ENCODE peak calls at places on chromosomes 4 and X, in ten cellular contexts. N is foreskin fibroblast, U is cardiac muscle cell, M is ovary, S is astrocyte of the cerebellum, H is H9, A is right atrium auricular region, E is endothelial cell of umbilical vein, R is BJ, Z is GM12864. G is an unnamed sample.

GRCh38 chrX:103396186-103396585 is 19.8 kb downstream of the BEX3 start:
- DNase-seq in N (peak), U (peak), M (no peak), S (no peak), H (no peak), A (no peak), E (peak), R (no peak), Z (no peak), G (no peak)

GRCh38 chrX:47200385-47201150 is 6.9 kb downstream of the UBA1 start:
- DNase-seq in N (peak), U (peak), M (no peak), S (no peak), H (no peak), A (peak), E (no peak), R (peak), Z (no peak), G (no peak)

GRCh38 chrX:386768-387575 is at the start of gene PPP2R3B:
- DNase-seq in N (peak), U (peak), M (peak), S (peak), H (peak), A (peak), E (peak), R (peak), Z (peak), G (peak)

GRCh38 chr4:79652232-79652631 is 244.2 kb upstream of the GK2 start:
- DNase-seq in N (peak), U (peak), M (no peak), S (peak), H (no peak), A (no peak), E (peak), R (no peak), Z (no peak), G (no peak)

GRCh38 chr4:16032871-16033505 is 50.8 kb downstream of the PROM1 start:
- DNase-seq in N (no peak), U (no peak), M (no peak), S (no peak), H (peak), A (no peak), E (peak), R (no peak), Z (no peak), G (no peak)

GRCh38 chrX:5632061-5632614 is 596.5 kb downstream of the NLGN4X start:
- DNase-seq in N (no peak), U (no peak), M (no peak), S (no peak), H (no peak), A (no peak), E (no peak), R (no peak), Z (no peak), G (no peak)

GRCh38 chr4:86549163-86549788 is 44.8 kb upstream of the PTPN13 start:
- DNase-seq in N (peak), U (no peak), M (no peak), S (no peak), H (no peak), A (no peak), E (no peak), R (no peak), Z (no peak), G (no peak)

GRCh38 chr4:3520796-3521600 is 11.2 kb downstream of the LRPAP1 start:
- DNase-seq in N (no peak), U (no peak), M (peak), S (no peak), H (no peak), A (no peak), E (no peak), R (no peak), Z (no peak), G (no peak)

GRCh38 chrX:154019633-154020499 is at the start of gene IRAK1:
- DNase-seq in N (peak), U (peak), M (peak), S (no peak), H (no peak), A (no peak), E (peak), R (no peak), Z (no peak), G (peak)

GRCh38 chr4:14237911-14238310 is 610.4 kb upstream of the BOD1L1 start:
- DNase-seq in N (no peak), U (no peak), M (no peak), S (no peak), H (no peak), A (no peak), E (no peak), R (no peak), Z (no peak), G (no peak)

GRCh38 chr4:26175016-26175786 is 145.6 kb upstream of the RBPJ start:
- DNase-seq in N (no peak), U (no peak), M (no peak), S (no peak), H (no peak), A (no peak), E (no peak), R (no peak), Z (no peak), G (peak)

GRCh38 chrX:118571829-118572228 is 76.2 kb downstream of the DOCK11 start:
- DNase-seq in N (peak), U (peak), M (no peak), S (no peak), H (no peak), A (no peak), E (no peak), R (no peak), Z (no peak), G (no peak)

DNA sequence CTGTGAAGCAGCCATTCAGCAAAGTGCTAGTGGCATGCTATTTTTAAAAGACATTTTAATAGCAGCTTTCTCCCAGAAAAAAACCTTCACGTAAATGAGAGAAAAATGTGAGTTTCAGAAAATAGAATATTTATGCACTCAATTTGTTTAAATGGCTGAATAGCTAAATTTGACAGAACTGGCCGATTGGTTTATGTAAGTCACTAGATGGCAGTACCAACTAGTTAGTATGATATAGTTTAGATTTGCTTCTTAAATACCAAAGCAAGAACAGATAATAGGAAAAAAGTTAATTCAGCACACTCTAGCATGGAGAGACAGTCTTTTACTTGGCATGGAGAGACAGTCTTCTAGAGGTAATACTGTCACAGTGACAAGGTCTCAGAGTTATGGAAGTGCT is 250.1 kb downstream of the SNCA start:
- DNase-seq in N (no peak), U (peak), M (no peak), S (no peak), H (no peak), A (no peak), E (peak), R (no peak), Z (no peak), G (no peak)
- TF ChIP-seq CTCF in N (peak), U (peak), M (no peak), S (peak), H (peak), A (peak), E (no peak), R (peak), Z (no peak), G (no peak)

GRCh38 chr4:41258783-41259182 is 2.1 kb downstream of the UCHL1 start:
- DNase-seq in N (peak), U (peak), M (no peak), S (peak), H (peak), A (peak), E (peak), R (peak), Z (no peak), G (no peak)
- TF ChIP-seq CTCF in N (peak), U (peak), M (no peak), S (peak), H (peak), A (peak), E (peak), R (peak), Z (peak), G (no peak)

DNA sequence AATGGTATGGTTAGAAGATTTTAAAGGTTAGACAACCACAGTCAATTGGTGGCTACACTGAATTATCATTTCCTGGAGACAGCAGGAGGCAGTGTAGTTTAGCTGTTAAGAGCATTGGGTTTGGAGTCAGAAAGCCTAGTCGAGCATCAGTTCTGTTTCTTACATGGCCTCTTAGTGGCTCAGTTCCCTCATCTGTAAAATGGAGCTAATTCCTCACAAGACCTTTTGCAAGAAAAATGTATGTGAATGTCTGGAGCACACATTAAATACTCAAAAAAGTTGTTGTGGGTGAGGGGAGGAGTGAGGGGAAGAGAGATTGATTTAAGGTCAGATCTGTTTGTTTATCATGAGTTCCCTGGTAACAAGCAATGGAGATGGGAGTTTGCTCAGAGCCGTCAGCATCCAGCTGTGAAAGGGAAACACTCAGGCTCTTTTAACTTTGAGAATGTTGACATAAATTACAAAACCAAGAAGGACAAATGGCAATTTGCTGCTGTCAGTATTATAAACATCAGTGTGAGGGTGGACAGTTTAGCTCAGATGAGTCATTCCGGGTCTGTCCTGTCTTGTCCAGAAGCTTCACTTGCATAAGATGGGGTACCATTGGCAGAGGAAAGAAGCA is 98.2 kb upstream of the PGRMC2 start:
- DNase-seq in N (no peak), U (peak), M (no peak), S (no peak), H (no peak), A (no peak), E (peak), R (no peak), Z (no peak), G (no peak)
- TF ChIP-seq CTCF in N (peak), U (peak), M (no peak), S (no peak), H (no peak), A (peak), E (no peak), R (no peak), Z (peak), G (peak)

DNA sequence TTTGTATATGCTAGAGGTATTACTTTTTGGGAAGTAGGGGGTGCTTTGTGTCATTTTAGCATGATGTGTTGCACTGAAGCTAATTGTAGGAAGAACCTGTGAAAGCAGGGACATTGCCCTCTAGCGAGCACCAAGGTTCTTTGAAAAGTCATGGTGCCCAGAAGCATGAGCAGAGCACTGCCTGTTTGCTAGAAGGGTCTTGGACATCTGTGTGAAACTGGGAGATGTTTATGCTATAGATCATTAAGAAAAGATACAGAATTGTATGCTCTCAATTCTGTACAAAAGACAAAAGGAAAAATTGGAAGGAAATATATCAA is 14.7 kb downstream of the GRPR start:
- DNase-seq in N (no peak), U (peak), M (no peak), S (no peak), H (no peak), A (no peak), E (peak), R (no peak), Z (no peak), G (peak)
- TF ChIP-seq CTCF in N (no peak), U (no peak), M (no peak), S (no peak), H (peak), A (no peak), E (no peak), R (no peak), Z (peak), G (peak)

GRCh38 chrX:83419030-83419792 is 88.9 kb upstream of the POU3F4 start:
- DNase-seq in N (no peak), U (no peak), M (no peak), S (no peak), H (no peak), A (no peak), E (no peak), R (no peak), Z (no peak), G (no peak)

GRCh38 chrX:83416273-83416672 is 91.8 kb upstream of the POU3F4 start:
- DNase-seq in N (no peak), U (no peak), M (no peak), S (no peak), H (no peak), A (no peak), E (no peak), R (no peak), Z (no peak), G (no peak)
- TF ChIP-seq CTCF in N (no peak), U (no peak), M (no peak), S (no peak), H (peak), A (peak), E (no peak), R (no peak), Z (no peak), G (no peak)

GRCh38 chr4:167025651-167026050 is 208.6 kb downstream of the SPOCK3 start:
- DNase-seq in N (no peak), U (no peak), M (no peak), S (no peak), H (no peak), A (no peak), E (no peak), R (no peak), Z (no peak), G (no peak)

GRCh38 chr4:167014944-167015343 is 219.3 kb downstream of the SPOCK3 start:
- DNase-seq in N (no peak), U (no peak), M (no peak), S (no peak), H (no peak), A (no peak), E (no peak), R (no peak), Z (no peak), G (no peak)

GRCh38 chr4:167021545-167022155 is 212.6 kb downstream of the SPOCK3 start:
- DNase-seq in N (peak), U (peak), M (peak), S (peak), H (peak), A (peak), E (peak), R (no peak), Z (peak), G (peak)

GRCh38 chr4:167023359-167023925 is 210.9 kb downstream of the SPOCK3 start:
- DNase-seq in N (no peak), U (peak), M (no peak), S (no peak), H (no peak), A (no peak), E (no peak), R (no peak), Z (no peak), G (no peak)

DNA sequence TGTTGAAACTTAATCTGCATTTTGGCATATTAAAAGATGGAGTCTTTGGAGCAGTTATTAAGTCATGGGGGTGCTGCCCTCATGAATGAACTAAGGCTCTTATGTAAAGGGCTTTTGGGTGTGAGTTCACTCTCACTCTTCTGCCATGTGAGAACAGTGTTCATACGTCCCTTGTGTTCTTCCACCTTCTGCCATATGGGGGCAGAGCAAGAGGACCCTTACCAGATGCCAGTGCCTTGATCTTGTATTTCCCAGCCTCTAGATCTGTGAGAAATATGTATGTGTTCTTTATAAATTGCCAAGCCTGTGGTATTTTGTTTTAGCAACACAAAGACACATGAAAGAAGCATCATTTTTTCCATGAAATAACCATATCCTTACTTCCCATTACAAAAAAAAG is 213.9 kb downstream of the SPOCK3 start:
- DNase-seq in N (no peak), U (peak), M (no peak), S (no peak), H (peak), A (no peak), E (peak), R (no peak), Z (no peak), G (no peak)
- TF ChIP-seq CTCF in N (no peak), U (peak), M (no peak), S (peak), H (peak), A (no peak), E (peak), R (no peak), Z (peak), G (no peak)

GRCh38 chrX:107272431-107272921 is 66.1 kb downstream of the DNAAF6 start:
- DNase-seq in N (no peak), U (no peak), M (no peak), S (no peak), H (peak), A (no peak), E (no peak), R (no peak), Z (no peak), G (no peak)
- TF ChIP-seq CTCF in N (no peak), U (no peak), M (no peak), S (no peak), H (peak), A (no peak), E (no peak), R (no peak), Z (no peak), G (no peak)

GRCh38 chr4:173192375-173193162 is 24.0 kb downstream of the GALNT7 start:
- DNase-seq in N (no peak), U (no peak), M (no peak), S (no peak), H (no peak), A (no peak), E (peak), R (no peak), Z (no peak), G (no peak)
- TF ChIP-seq CTCF in N (no peak), U (no peak), M (no peak), S (no peak), H (no peak), A (no peak), E (peak), R (no peak), Z (peak), G (peak)

DNA sequence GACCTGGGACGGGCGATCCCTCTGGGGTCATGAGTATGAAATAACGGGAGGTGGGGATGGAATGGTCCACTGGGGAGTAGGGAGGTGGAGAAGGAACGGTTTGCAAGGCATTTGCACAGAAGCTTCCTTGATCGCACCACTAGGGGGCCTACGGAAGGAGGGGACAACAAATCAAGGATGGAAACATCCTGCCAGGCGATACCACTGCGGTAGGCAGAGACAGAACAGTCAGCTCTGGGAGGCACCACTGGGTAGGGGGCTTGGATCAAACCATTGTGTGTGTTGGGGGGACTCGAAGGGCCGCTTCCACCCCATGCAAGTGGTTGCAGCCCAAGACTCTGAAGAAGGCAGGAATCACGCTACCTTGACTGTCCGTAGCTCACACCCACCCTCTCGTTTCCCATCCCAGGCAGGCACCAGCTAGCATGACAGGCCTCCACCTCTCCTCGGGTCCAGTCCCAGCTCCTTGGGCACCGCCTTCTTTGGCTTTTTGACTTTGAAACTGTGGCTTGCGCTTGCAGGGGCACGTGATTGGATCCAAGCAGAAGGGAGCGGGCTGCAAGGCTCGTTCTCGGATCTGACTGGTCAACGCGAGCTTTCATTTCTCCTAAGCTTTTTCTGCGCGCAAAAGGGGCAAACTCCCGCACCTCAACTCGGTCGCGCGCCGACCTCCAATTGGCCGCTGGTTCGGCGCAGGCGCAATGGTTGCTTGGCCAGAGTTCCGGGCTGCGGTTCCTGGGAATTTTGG is 28.4 kb downstream of the GAGE1 start:
- DNase-seq in N (no peak), U (peak), M (no peak), S (no peak), H (peak), A (no peak), E (no peak), R (no peak), Z (no peak), G (no peak)
- TF ChIP-seq CTCF in N (no peak), U (peak), M (no peak), S (no peak), H (peak), A (peak), E (no peak), R (no peak), Z (peak), G (peak)

DNA sequence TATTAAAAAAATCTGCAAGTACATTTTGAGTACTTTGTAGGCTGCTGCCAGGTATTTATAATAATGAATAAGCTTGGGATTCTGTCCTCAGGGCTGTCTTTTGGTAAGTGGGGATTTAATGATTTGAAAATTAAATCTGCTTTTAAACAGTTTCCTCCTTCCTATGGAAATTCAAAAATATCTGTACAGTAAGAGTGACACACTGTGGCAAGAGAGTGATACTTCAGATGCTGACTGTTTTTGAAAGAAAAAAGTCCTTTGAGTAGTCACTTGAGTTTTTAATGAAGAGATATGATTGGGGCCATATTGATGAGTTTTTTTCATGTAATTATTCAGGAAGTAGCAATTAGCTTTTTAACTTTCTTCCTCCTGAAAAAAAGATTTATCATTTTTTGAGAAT is 49.2 kb downstream of the SMARCAD1 start:
- DNase-seq in N (no peak), U (no peak), M (no peak), S (no peak), H (no peak), A (no peak), E (peak), R (no peak), Z (no peak), G (no peak)
- TF ChIP-seq CTCF in N (peak), U (peak), M (no peak), S (no peak), H (no peak), A (peak), E (no peak), R (peak), Z (peak), G (peak)

G was measured in GM10248.